ENCODE peak calls at places on chromosomes 5 and 9, in four cellular contexts. I is HFFc6; J is activated T-cell treated with anti-CD3 and anti-CD28 coated beads, Interleukin-2, amount 50 U/mL, for 4 hours; U is AG04450. G is an unnamed sample.
A peak's percentile ranks its signal among the peaks of the same experiment; 100 is the strongest.

GRCh38 chr9:5188060-5188707 is 2.7 kb upstream of the INSL6 start:
- DNase-seq in I (no peak), U (no peak), J (no peak), G (no peak)

GRCh38 chr5:9468070-9468388 is 77.8 kb downstream of the SEMA5A start:
- DNase-seq in I (peak; percentile 94), J (no peak), U (peak; percentile 66), G (peak; percentile 85)

GRCh38 chr5:163503106-163504090 is 2.0 kb upstream of the MAT2B start:
- DNase-seq in U (no peak), J (peak; percentile 20), I (peak; percentile 89), G (peak; percentile 44)

GRCh38 chr5:68433921-68434879 is 218.6 kb downstream of the PIK3R1 start:
- DNase-seq in U (peak; percentile 81), J (peak; percentile 95), I (peak; percentile 98), G (peak; percentile 94)

GRCh38 chr5:1557114-1557873 is 33.5 kb upstream of the LPCAT1 start:
- DNase-seq in I (no peak), U (no peak), J (no peak), G (no peak)

GRCh38 chr9:133307271-133307670 is 28.7 kb downstream of the SURF6 start:
- DNase-seq in U (no peak), I (no peak), J (no peak), G (no peak)

GRCh38 chr9:126666155-126666803 is 52.6 kb downstream of the LMX1B start:
- DNase-seq in J (no peak), U (no peak), I (no peak), G (no peak)

GRCh38 chr5:101505891-101506570 is 602.9 kb upstream of the ST8SIA4 start:
- DNase-seq in J (no peak), I (no peak), U (no peak), G (no peak)

GRCh38 chr5:178895615-178896571 is at the start of gene ZFP2:
- DNase-seq in J (peak; percentile 7), I (no peak), U (no peak), G (peak; percentile 5)

GRCh38 chr9:131237931-131238401 is 38.3 kb downstream of the FAM78A start:
- DNase-seq in U (peak; percentile 49), I (peak; percentile 41), J (peak; percentile 79), G (peak; percentile 69)

GRCh38 chr9:132006657-132007370 is 72.9 kb downstream of the MED27 start:
- DNase-seq in J (no peak), U (no peak), I (no peak), G (peak; percentile 90)

GRCh38 chr5:173623296-173623771 is 6.9 kb upstream of the BOD1 start:
- DNase-seq in I (no peak), U (no peak), J (no peak), G (no peak)

GRCh38 chr9:114198249-114199040 is 43.1 kb downstream of the COL27A1 start:
- DNase-seq in U (no peak), I (no peak), J (no peak), G (no peak)

GRCh38 chr5:74919487-74919886 is 53.3 kb upstream of the FAM169A start:
- DNase-seq in I (peak; percentile 56), U (peak; percentile 18), J (no peak), G (peak; percentile 25)

GRCh38 chr5:83368317-83368716 is 103.2 kb upstream of the VCAN start:
- DNase-seq in J (no peak), U (peak; percentile 36), I (peak; percentile 19), G (peak; percentile 88)

GRCh38 chr5:67826296-67826695 is 389.3 kb upstream of the PIK3R1 start:
- DNase-seq in U (no peak), J (no peak), I (no peak), G (no peak)

GRCh38 chr9:98378206-98379193 is 123.1 kb upstream of the TBC1D2 start:
- DNase-seq in I (no peak), U (no peak), J (no peak), G (no peak)

GRCh38 chr5:107631805-107632362 is 38.9 kb downstream of the EFNA5 start:
- DNase-seq in I (no peak), U (no peak), J (no peak), G (no peak)

GRCh38 chr5:1201327-1202025 is at the start of gene SLC6A19:
- DNase-seq in I (no peak), J (no peak), U (no peak), G (no peak)

GRCh38 chr5:136016945-136017530 is 11.8 kb upstream of the TGFBI start:
- DNase-seq in U (no peak), J (no peak), I (peak; percentile 89), G (peak; percentile 95)

GRCh38 chr5:42680035-42680434 is 76.6 kb upstream of the CCDC152 start:
- DNase-seq in J (no peak), U (no peak), I (no peak), G (no peak)

GRCh38 chr5:125317546-125317995 is 571.1 kb upstream of the ZNF608 start:
- DNase-seq in I (no peak), U (no peak), J (no peak), G (no peak)

GRCh38 chr5:89399553-89399952 is 516.6 kb upstream of the MEF2C start:
- DNase-seq in U (no peak), I (no peak), J (no peak), G (no peak)

GRCh38 chr9:3502560-3503398 is 23.0 kb downstream of the RFX3 start:
- DNase-seq in I (peak; percentile 43), U (no peak), J (no peak), G (no peak)

GRCh38 chr5:135225856-135226560 is 173.0 kb downstream of the MACROH2A1 start:
- DNase-seq in J (no peak), U (no peak), I (no peak), G (no peak)

GRCh38 chr5:93062548-93062947 is 518.5 kb downstream of the NR2F1-AS1 start:
- DNase-seq in I (no peak), J (no peak), U (no peak), G (no peak)

GRCh38 chr5:73120222-73121108 is at the start of gene TMEM171:
- DNase-seq in I (no peak), U (no peak), J (no peak), G (no peak)

GRCh38 chr5:78243639-78244038 is 50.9 kb downstream of the AP3B1 start:
- DNase-seq in J (no peak), U (peak; percentile 33), I (peak; percentile 79), G (peak; percentile 7)

GRCh38 chr5:73274870-73275756 is 102.1 kb downstream of the TMEM174 start:
- DNase-seq in I (no peak), U (no peak), J (no peak), G (no peak)

GRCh38 chr5:17694401-17694800 is 60.1 kb downstream of the TAF11L14 start:
- DNase-seq in J (no peak), U (no peak), I (no peak), G (no peak)